ENCODE peak calls at places on chromosomes 13 and 19, in four cellular contexts. U is RCC 7860; K is effector memory CD4-positive, alpha-beta T cell; Y is activated gamma-delta T cell treated with Interleukin-2 at 50 U/mL for 16 hours. G is an unnamed sample.

GRCh38 chr19:47797996-47798903 is 6.1 kb downstream of the TPRX1 start:
- DNase-seq in Y (no peak), K (no peak), U (no peak), G (no peak)

GRCh38 chr13:94176576-94176975 is 302.9 kb downstream of the DCT start:
- DNase-seq in K (no peak), U (no peak), Y (no peak), G (no peak)

GRCh38 chr13:22214184-22214583 is 543.3 kb downstream of the FGF9 start:
- DNase-seq in K (no peak), U (no peak), Y (no peak), G (no peak)

GRCh38 chr13:89307278-89307677 is 1636.1 kb downstream of the SLITRK5 start:
- DNase-seq in Y (no peak), K (no peak), U (no peak), G (no peak)

GRCh38 chr19:53158119-53158656 is 665 bp downstream of the ZNF347 start:
- DNase-seq in Y (peak), K (no peak), U (no peak), G (peak)

GRCh38 chr13:95231393-95231792 is 69.9 kb downstream of the ABCC4 start:
- DNase-seq in Y (no peak), K (no peak), U (no peak), G (no peak)

GRCh38 chr13:94707400-94708021 is 4.8 kb downstream of the SOX21 start:
- DNase-seq in K (no peak), U (no peak), Y (no peak), G (no peak)

GRCh38 chr19:18685597-18686164 is 2.2 kb downstream of the CRTC1 start:
- DNase-seq in U (no peak), K (no peak), Y (no peak), G (no peak)

GRCh38 chr13:23928985-23929384 is 31.7 kb upstream of the C1QTNF9B start:
- DNase-seq in K (no peak), U (peak), Y (no peak), G (no peak)

GRCh38 chr13:48842316-48842715 is 133.4 kb upstream of the FNDC3A start:
- DNase-seq in Y (no peak), K (no peak), U (no peak), G (no peak)

GRCh38 chr19:55080915-55081772 is 5.5 kb downstream of the EPS8L1 start:
- DNase-seq in Y (peak), U (no peak), K (peak), G (peak)